ENCODE peak calls at places on chromosomes 13 and 19, in five cellular contexts. P is CD4-positive, alpha-beta T cell; W is type B pancreatic cell; E is GM13977; R is CD8-positive, alpha-beta T cell. N is an unnamed sample.

GRCh38 chr13:114007566-114007965 is 33.7 kb upstream of the C13orf46 start:
- DNase-seq in W (no peak), P (no peak), R (no peak), E (no peak), N (no peak)

GRCh38 chr19:46610851-46611770 is 10.0 kb downstream of the CALM3 start:
- DNase-seq in E (no peak), W (no peak), R (no peak), P (no peak), N (peak)

GRCh38 chr13:59734393-59734792 is 429.3 kb downstream of the DIAPH3 start:
- DNase-seq in R (no peak), P (no peak), W (no peak), E (peak), N (peak)

GRCh38 chr19:35214766-35215422 is 13.6 kb downstream of the FAM187B start:
- DNase-seq in W (no peak), P (no peak), R (no peak), E (no peak), N (no peak)

GRCh38 chr13:94595006-94595942 is 678 bp downstream of the TGDS start:
- DNase-seq in P (peak), W (no peak), R (peak), E (peak), N (peak)

GRCh38 chr19:21586341-21587116 is 81.1 kb downstream of the ZNF429 start:
- DNase-seq in W (no peak), E (no peak), R (peak), P (no peak), N (no peak)

GRCh38 chr19:41521860-41522555 is 54.0 kb upstream of the CEACAM21 start:
- DNase-seq in R (peak), E (peak), P (peak), W (no peak), N (peak)

GRCh38 chr13:71864094-71864980 is 2.7 kb downstream of the DACH1 start:
- DNase-seq in W (peak), E (peak), P (no peak), R (peak), N (peak)

GRCh38 chr13:98821372-98822237 is 69.1 kb upstream of the SLC15A1 start:
- DNase-seq in R (no peak), E (no peak), P (no peak), W (no peak), N (no peak)

GRCh38 chr13:112150352-112150751 is 83.4 kb downstream of the SOX1 start:
- DNase-seq in P (no peak), R (no peak), E (no peak), W (no peak), N (no peak)

GRCh38 chr13:43784491-43784890 is 2.3 kb downstream of the ENOX1 start:
- DNase-seq in E (no peak), P (no peak), W (no peak), R (no peak), N (no peak)

GRCh38 chr13:64633948-64634347 is 2596.2 kb downstream of the PCDH9 start:
- DNase-seq in R (no peak), P (no peak), W (no peak), E (no peak), N (no peak)

GRCh38 chr13:24502567-24503375 is 9.8 kb downstream of the PARP4 start:
- DNase-seq in P (no peak), W (no peak), R (no peak), E (no peak), N (no peak)

GRCh38 chr19:28710278-28710677 is 502.7 kb downstream of the UQCRFS1 start:
- DNase-seq in W (no peak), R (no peak), E (no peak), P (no peak), N (no peak)

GRCh38 chr19:47226426-47227346 is 4.3 kb downstream of the BBC3 start:
- DNase-seq in E (peak), W (peak), P (no peak), R (peak), N (peak)

GRCh38 chr13:109567315-109567714 is 219.1 kb downstream of the IRS2 start:
- DNase-seq in W (no peak), P (no peak), E (no peak), R (no peak), N (no peak)

GRCh38 chr19:49851456-49852259 is 699 bp downstream of the PTOV1 start:
- DNase-seq in E (peak), R (peak), P (peak), W (no peak), N (no peak)

GRCh38 chr19:48330012-48330681 is 4.8 kb downstream of the EMP3 start:
- DNase-seq in W (peak), P (peak), R (peak), E (peak), N (peak)

GRCh38 chr13:35723061-35723461 is 246.6 kb upstream of the MAB21L1 start:
- DNase-seq in P (no peak), W (no peak), E (no peak), R (no peak), N (no peak)

GRCh38 chr13:30394798-30395191 is 27.5 kb upstream of the UBE2L5 start:
- DNase-seq in E (peak), R (no peak), W (no peak), P (no peak), N (no peak)

GRCh38 chr19:48741222-48741999 is 1.0 kb upstream of the RASIP1 start:
- DNase-seq in P (no peak), W (no peak), R (peak), E (peak), N (peak)

GRCh38 chr13:103540394-103540793 is 474.2 kb upstream of the SLC10A2 start:
- DNase-seq in P (no peak), R (no peak), E (no peak), W (no peak), N (no peak)

GRCh38 chr19:13869324-13869723 is 7.6 kb upstream of the NANOS3 start:
- DNase-seq in E (no peak), P (no peak), W (no peak), R (no peak), N (no peak)

GRCh38 chr19:8004723-8005513 is 523 bp downstream of the ELAVL1 start:
- DNase-seq in E (peak), R (no peak), P (peak), W (no peak), N (no peak)

GRCh38 chr13:104171132-104171531 is 1104.9 kb upstream of the SLC10A2 start:
- DNase-seq in R (no peak), W (no peak), E (no peak), P (no peak), N (no peak)

GRCh38 chr13:112127564-112127963 is 60.6 kb downstream of the SOX1 start:
- DNase-seq in R (no peak), E (no peak), P (no peak), W (no peak), N (no peak)

GRCh38 chr19:45191324-45191845 is 12.8 kb downstream of the BLOC1S3 start:
- DNase-seq in P (no peak), R (no peak), W (no peak), E (no peak), N (no peak)

GRCh38 chr13:99352351-99353271 is 45.4 kb upstream of the GPR183 start:
- DNase-seq in E (no peak), P (no peak), W (no peak), R (no peak), N (no peak)

GRCh38 chr19:3984584-3984907 is 717 bp downstream of the EEF2 start:
- DNase-seq in P (no peak), R (no peak), W (no peak), E (no peak), N (no peak)

GRCh38 chr19:35828694-35829301 is 16.2 kb upstream of the PRODH2 start:
- DNase-seq in E (no peak), P (peak), R (peak), W (peak), N (peak)

GRCh38 chr19:33434090-33434885 is 60.8 kb downstream of the CEBPG start:
- DNase-seq in P (no peak), W (no peak), R (no peak), E (no peak), N (no peak)

GRCh38 chr19:28468701-28469459 is 744.1 kb downstream of the UQCRFS1 start:
- DNase-seq in R (peak), E (no peak), W (no peak), P (peak), N (no peak)

GRCh38 chr13:34555988-34556387 is 386.1 kb upstream of the NBEA start:
- DNase-seq in E (no peak), W (no peak), P (no peak), R (no peak), N (no peak)

GRCh38 chr13:30002577-30002976 is 152.2 kb upstream of the UBL3 start:
- DNase-seq in P (no peak), E (no peak), R (no peak), W (no peak), N (no peak)

GRCh38 chr19:32363175-32363574 is 17.8 kb downstream of the ZNF507 start:
- DNase-seq in E (no peak), P (no peak), W (no peak), R (no peak), N (no peak)

GRCh38 chr19:53808710-53809125 is 15.4 kb downstream of the NLRP12 start:
- DNase-seq in W (no peak), P (no peak), E (no peak), R (no peak), N (no peak)

GRCh38 chr19:53810187-53810546 is 13.9 kb downstream of the NLRP12 start:
- DNase-seq in R (no peak), P (no peak), E (no peak), W (no peak), N (no peak)

GRCh38 chr19:53810891-53811290 is 13.2 kb downstream of the NLRP12 start:
- DNase-seq in R (no peak), W (no peak), P (no peak), E (no peak), N (no peak)

GRCh38 chr19:53812335-53812734 is 11.8 kb downstream of the NLRP12 start:
- DNase-seq in E (no peak), W (no peak), P (no peak), R (no peak), N (no peak)

GRCh38 chr19:53809518-53810186 is 14.5 kb downstream of the NLRP12 start:
- DNase-seq in P (no peak), R (no peak), E (no peak), W (no peak), N (no peak)
- TF ChIP-seq CTCF in P (no peak), R (no peak), E (no peak), W (peak), N (no peak)

GRCh38 chr19:12494260-12494860 is 9.7 kb upstream of the ZNF709 start:
- DNase-seq in R (no peak), W (no peak), P (no peak), E (no peak), N (no peak)

GRCh38 chr19:12496480-12496879 is 11.9 kb upstream of the ZNF709 start:
- DNase-seq in E (no peak), P (no peak), W (no peak), R (no peak), N (no peak)

GRCh38 chr19:12497032-12497431 is 12.4 kb upstream of the ZNF709 start:
- DNase-seq in W (no peak), P (no peak), R (no peak), E (no peak), N (no peak)

DNA sequence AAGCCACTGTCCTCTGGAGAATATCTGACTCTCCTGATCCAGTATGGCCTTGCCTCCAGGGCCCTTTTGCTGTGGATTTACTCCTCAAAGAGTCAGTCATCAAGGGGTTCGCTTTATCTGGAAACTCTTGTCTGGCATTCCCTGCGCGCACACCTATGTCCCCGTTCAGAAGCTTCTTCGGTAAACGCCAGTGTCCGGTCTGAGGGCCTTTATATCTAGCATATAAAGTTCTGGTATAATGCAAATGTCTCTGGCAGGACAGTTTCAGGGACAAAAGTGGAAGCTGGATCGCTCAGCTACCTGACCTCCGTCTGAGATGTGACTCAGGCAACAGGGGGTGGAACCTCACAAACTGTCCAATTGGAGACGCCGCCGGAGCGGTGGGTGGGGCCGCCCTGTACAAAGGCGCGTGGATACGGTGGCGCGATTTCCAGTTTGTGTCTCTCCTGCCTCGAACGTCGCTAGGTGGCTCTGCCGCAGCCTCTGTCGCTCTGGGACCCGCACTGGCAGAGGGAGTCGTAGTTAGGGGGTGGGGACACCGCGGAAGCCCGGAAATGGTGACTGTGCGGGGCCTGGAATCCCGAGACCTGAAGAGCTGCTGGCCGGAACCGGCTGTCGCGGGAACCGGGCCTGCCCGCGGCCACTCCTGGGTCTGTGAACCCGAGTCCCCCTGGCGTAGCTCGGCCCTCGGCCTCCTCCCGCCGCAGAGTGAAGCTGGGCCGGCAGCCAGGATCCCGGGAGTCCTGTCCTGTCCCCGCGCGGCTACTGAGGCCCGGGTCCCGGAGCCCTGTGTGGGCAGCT is 10.6 kb upstream of the ZNF709 start:
- DNase-seq in E (peak), P (peak), R (peak), W (peak), N (peak)
- TF ChIP-seq CTCF in E (peak), P (peak), R (peak), W (peak), N (peak)

GRCh38 chr13:51802601-51803000 is 1.4 kb downstream of the DHRS12 start:
- DNase-seq in W (no peak), E (no peak), P (no peak), R (no peak), N (no peak)

GRCh38 chr13:51805313-51805712 is 1.4 kb upstream of the DHRS12 start:
- DNase-seq in P (no peak), W (no peak), R (no peak), E (no peak), N (no peak)

GRCh38 chr13:51804295-51805172 is 571 bp upstream of the DHRS12 start:
- DNase-seq in W (no peak), R (no peak), P (peak), E (peak), N (no peak)

GRCh38 chr13:51803018-51803417 is 945 bp downstream of the DHRS12 start:
- DNase-seq in W (no peak), R (no peak), P (no peak), E (no peak), N (no peak)

DNA sequence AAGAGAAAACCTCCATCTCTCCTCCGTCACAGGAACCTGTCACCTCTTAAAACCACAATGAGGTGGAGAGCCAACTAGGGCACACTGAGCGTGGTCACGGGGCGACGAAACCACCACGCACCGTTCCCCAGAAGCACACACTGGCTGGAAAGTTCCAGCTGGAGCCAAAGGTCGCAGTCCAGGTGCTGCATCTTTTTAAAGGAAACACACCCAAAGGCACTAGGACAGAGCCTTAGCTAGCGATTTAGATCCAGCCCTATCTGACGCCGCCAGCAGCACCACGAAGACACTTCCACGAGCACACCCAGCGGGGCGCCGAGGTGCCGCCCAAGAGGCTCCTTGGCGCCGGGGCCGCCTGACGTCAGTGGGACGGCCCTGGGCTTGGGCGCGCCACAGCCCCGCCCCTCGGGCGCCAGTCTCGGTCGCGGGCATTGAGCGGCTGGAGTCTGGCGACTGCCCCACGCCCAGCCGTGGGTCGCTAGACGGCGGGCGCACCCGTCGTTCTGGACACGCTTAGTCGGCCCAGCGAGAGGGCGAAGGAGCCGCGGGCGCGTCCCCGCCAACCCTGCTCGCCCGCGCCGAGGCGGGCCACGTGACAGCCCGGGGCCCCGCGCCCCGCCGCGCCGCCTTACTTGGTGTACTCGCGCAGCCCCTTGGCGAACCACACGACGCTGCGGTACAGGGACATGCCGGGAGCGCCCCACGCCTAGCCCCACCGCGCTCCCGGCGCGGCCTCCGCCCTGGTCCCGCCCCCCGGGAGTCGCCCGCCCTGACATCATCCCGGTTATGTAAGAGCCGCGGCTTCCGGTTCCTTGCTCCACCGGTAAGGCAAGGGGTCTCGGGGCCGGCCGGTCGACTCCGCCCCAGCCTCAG is at the start of gene DHRS12:
- DNase-seq in W (peak), R (peak), E (peak), P (peak), N (peak)
- TF ChIP-seq CTCF in W (no peak), R (no peak), E (peak), P (no peak), N (no peak)

GRCh38 chr19:12606796-12607195 is 3.8 kb downstream of the ZNF490 start:
- DNase-seq in P (no peak), W (peak), R (no peak), E (no peak), N (no peak)

GRCh38 chr19:12611361-12611699 is 610 bp downstream of the ZNF791 start:
- DNase-seq in P (no peak), E (no peak), R (no peak), W (peak), N (no peak)

DNA sequence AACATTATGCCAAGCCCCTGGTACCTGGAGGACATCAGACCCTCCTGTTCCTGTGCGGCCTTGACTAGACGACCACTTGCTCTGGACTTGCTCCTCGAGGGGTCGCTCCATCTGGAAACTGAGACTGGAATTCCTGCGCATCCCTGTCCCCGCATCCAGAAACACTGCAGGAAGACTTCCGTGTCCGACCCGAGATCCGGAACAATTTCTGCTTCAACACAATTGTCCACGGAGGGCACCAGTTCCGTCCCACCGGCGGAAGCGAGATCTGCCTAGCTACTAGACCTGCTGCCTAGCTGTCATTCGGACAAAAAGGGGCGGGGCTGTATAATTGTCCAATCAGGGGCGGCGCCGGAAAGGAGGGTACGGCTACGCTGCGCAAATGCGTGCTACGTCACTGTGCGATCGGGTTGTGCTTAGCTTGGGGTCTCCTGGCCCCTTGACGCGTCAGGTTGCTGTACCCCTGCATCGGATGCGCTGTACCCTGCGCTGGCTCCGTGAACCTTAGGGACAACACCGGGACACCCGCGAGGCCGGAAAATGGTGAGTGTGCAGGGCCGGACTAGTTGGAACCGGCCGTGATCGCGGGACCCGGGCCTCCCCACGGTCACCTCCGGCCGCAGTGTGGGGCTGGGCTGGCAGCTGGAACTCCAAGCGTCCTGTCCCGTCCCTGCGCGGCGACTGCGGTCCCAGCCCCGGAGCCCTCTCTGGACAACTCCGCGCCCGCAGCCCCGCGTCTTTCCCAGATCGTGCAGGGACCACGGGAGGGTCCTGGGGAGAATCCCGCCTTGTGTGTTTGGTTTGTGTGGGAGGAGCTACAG is at the start of the genes ZNF490 and ZNF791:
- DNase-seq in E (peak), W (peak), P (peak), R (peak), N (peak)
- TF ChIP-seq CTCF in E (no peak), W (no peak), P (no peak), R (no peak), N (no peak)

GRCh38 chr13:66195238-66195637 is 1034.9 kb downstream of the PCDH9 start:
- DNase-seq in R (no peak), P (no peak), W (no peak), E (no peak), N (no peak)

GRCh38 chr13:66205807-66206206 is 1024.3 kb downstream of the PCDH9 start:
- DNase-seq in E (no peak), R (no peak), W (no peak), P (no peak), N (no peak)

DNA sequence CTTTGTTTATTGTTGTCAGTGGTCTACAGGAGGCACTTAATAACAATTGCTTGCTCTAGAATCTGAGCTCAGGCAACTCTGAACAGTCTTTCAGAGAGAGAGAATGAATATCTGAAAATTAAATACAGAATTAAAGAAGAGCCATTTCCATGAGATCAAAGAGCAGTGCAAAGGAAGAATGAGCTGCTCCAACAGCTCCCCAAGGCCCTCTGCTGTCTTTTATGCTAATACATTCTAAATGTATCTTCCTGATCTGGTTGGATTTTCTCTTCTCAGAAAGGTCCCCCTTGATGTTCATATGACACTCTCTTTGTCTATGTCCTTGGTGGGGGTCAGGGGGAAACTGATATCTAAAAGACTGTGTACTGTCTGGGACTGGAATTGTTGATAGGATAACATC is 1029.6 kb downstream of the PCDH9 start:
- DNase-seq in P (no peak), E (no peak), R (no peak), W (no peak), N (no peak)
- TF ChIP-seq CTCF in P (no peak), E (no peak), R (no peak), W (no peak), N (no peak)

GRCh38 chr19:10979950-10980349 is 19.1 kb downstream of the SMARCA4 start:
- DNase-seq in E (peak), P (no peak), W (no peak), R (no peak), N (no peak)
- TF ChIP-seq CTCF in E (peak), P (no peak), W (no peak), R (no peak), N (no peak)